ENCODE peak calls at places on chromosomes 4 and X, in eight cellular contexts. U is uterus; X is endodermal cell; B is naive thymus-derived CD4-positive, alpha-beta T cell; Q is heart left ventricle; S is GM06990; O is astrocyte of the spinal cord; T is tibial nerve. N is an unnamed sample.

GRCh38 chr4:100872811-100873210 is 355.0 kb upstream of the EMCN start:
- DNase-seq in B (no peak), O (peak), U (no peak), Q (no peak), T (no peak), S (no peak), X (no peak), N (no peak)

GRCh38 chr4:5888222-5888701 is 4.6 kb downstream of the CRMP1 start:
- DNase-seq in O (no peak), U (no peak), X (peak), B (no peak), S (no peak), T (no peak), Q (no peak), N (no peak)

GRCh38 chr4:157265281-157265680 is 44.8 kb downstream of the GRIA2 start:
- DNase-seq in B (no peak), U (no peak), S (no peak), T (no peak), O (peak), X (peak), Q (no peak), N (no peak)

GRCh38 chrX:149572743-149573142 is 14.5 kb downstream of the MAGEA9B start:
- DNase-seq in X (no peak), T (no peak), O (no peak), B (no peak), U (no peak), S (no peak), Q (no peak), N (no peak)

GRCh38 chrX:77432998-77433397 is 14.2 kb upstream of the FGF16 start:
- DNase-seq in T (no peak), X (no peak), B (no peak), S (no peak), O (no peak), Q (no peak), U (no peak), N (no peak)

GRCh38 chr4:60452259-60452658 is 747.9 kb upstream of the ADGRL3 start:
- DNase-seq in U (no peak), X (no peak), T (no peak), Q (no peak), B (no peak), O (no peak), S (no peak), N (no peak)

GRCh38 chr4:24973471-24974251 is 57.1 kb downstream of the LGI2 start:
- DNase-seq in B (no peak), U (no peak), O (no peak), S (no peak), T (no peak), X (peak), Q (peak), N (peak)

GRCh38 chr4:76772498-76773106 is 125.3 kb downstream of the SOWAHB start:
- DNase-seq in S (no peak), Q (no peak), B (no peak), U (no peak), T (no peak), O (peak), X (no peak), N (no peak)

GRCh38 chrX:39629001-39629400 is 468.8 kb downstream of the BCOR start:
- DNase-seq in U (no peak), T (no peak), Q (no peak), S (no peak), B (no peak), O (no peak), X (no peak), N (no peak)

GRCh38 chr4:138909605-138910004 is 106.0 kb upstream of the NOCT start:
- DNase-seq in Q (no peak), B (no peak), T (no peak), U (no peak), X (no peak), O (no peak), S (no peak), N (no peak)

GRCh38 chrX:131752493-131753198 is 208.8 kb downstream of the OR13H1 start:
- DNase-seq in Q (peak), O (peak), S (peak), X (no peak), B (peak), T (no peak), U (peak), N (no peak)

GRCh38 chrX:152573866-152574265 is 63.8 kb upstream of the GABRQ start:
- DNase-seq in O (no peak), S (no peak), U (no peak), T (no peak), X (no peak), B (no peak), Q (no peak), N (no peak)

GRCh38 chr4:37243722-37244582 is 591 bp upstream of the NWD2 start:
- DNase-seq in Q (no peak), T (no peak), S (no peak), O (peak), U (no peak), B (no peak), X (peak), N (no peak)

GRCh38 chrX:2492536-2493218 is 8.1 kb downstream of the DHRSX start:
- DNase-seq in B (no peak), U (no peak), O (no peak), S (no peak), Q (no peak), T (no peak), X (peak), N (no peak)

GRCh38 chr4:168511780-168512467 is 15.1 kb downstream of the PALLD start:
- DNase-seq in O (no peak), B (peak), S (no peak), T (no peak), U (no peak), Q (peak), X (no peak), N (no peak)

GRCh38 chr4:16045687-16046086 is 38.1 kb downstream of the PROM1 start:
- DNase-seq in X (no peak), O (no peak), B (no peak), Q (no peak), U (no peak), T (no peak), S (no peak), N (no peak)

GRCh38 chr4:2859514-2859913 is 15.9 kb downstream of the ADD1 start:
- DNase-seq in X (no peak), B (no peak), T (no peak), O (no peak), Q (no peak), U (no peak), S (no peak), N (no peak)
- H3K4me3 ChIP-seq in X (peak), B (no peak), T (no peak), O (no peak), Q (no peak), U (no peak), S (no peak), N (no peak)

GRCh38 chr4:26858947-26859401 is 1.7 kb upstream of the STIM2 start:
- DNase-seq in Q (no peak), X (no peak), B (no peak), O (no peak), U (no peak), S (no peak), T (no peak), N (no peak)
- H3K4me3 ChIP-seq in Q (peak), X (peak), B (no peak), O (peak), U (no peak), S (peak), T (no peak), N (peak)

GRCh38 chr4:172168888-172169287 is 355.7 kb downstream of the GALNTL6 start:
- DNase-seq in Q (no peak), U (no peak), S (no peak), T (no peak), X (no peak), O (no peak), B (no peak), N (no peak)

GRCh38 chr4:172163215-172163614 is 350.0 kb downstream of the GALNTL6 start:
- DNase-seq in B (no peak), S (no peak), O (no peak), T (no peak), Q (no peak), U (no peak), X (no peak), N (no peak)
- H3K4me3 ChIP-seq in B (no peak), S (no peak), O (no peak), T (no peak), Q (no peak), U (no peak), X (peak), N (no peak)

GRCh38 chr4:73853246-73853704 is at the start of gene PF4V1:
- DNase-seq in S (peak), X (peak), U (no peak), O (peak), B (no peak), T (no peak), Q (no peak), N (no peak)
- H3K4me3 ChIP-seq in S (no peak), X (no peak), U (no peak), O (no peak), B (no peak), T (no peak), Q (peak), N (peak)

GRCh38 chr4:173281420-173282333 is 52.5 kb downstream of the HMGB2 start:
- DNase-seq in X (no peak), U (no peak), T (no peak), Q (no peak), S (no peak), O (no peak), B (no peak), N (no peak)
- H3K4me3 ChIP-seq in X (no peak), U (no peak), T (no peak), Q (peak), S (no peak), O (no peak), B (no peak), N (peak)

DNA sequence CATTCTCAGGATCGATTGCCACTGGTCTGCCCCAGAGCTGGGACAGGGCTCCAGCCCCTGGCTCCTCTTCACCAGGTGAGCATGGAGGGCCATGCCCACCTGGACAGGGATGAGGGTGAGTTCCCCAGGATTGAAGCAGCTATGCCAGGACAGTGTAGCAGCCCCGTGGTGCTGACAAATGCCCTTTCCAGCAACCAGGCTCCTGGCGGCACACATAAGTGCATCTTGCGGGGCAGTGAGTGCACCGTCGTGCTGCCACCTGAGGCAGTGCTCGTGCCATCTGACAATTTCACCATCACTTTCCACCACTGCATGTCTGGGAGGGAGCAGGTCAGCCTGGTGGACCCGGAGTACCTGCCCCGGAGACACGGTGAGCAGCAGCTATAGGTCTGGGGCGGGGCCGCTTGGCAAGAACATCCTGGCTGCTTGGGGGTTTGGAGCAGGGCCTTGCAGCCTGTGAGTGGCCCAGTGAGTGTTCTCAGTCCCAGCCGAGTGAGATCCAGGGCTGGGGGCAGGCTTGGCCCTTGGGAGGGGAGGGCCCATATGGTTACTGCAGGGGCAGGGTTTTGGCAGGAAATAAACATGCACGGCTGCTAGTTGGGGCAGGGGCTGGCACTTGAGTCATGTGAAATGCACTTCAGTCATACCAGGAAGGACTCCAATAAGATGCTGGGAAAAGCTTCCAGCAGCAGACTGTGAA is 6.1 kb downstream of the IL9R start:
- DNase-seq in U (no peak), O (no peak), X (no peak), T (no peak), S (no peak), Q (no peak), B (no peak), N (no peak)
- H3K4me3 ChIP-seq in U (no peak), O (no peak), X (no peak), T (no peak), S (no peak), Q (no peak), B (no peak), N (no peak)